ENCODE peak calls at places on chromosomes 13 and 19, in six cellular contexts. Y, T, R, L, J and S are unnamed samples.

GRCh38 chr19:16025108-16026101 is 50.9 kb upstream of the TPM4 start:
- DNase-seq in Y (no peak), T (peak; percentile 70), R (peak; percentile 56), L (no peak), J (peak; percentile 16), S (peak; percentile 19)

GRCh38 chr19:35842666-35843272 is 9.5 kb downstream of the NPHS1 start:
- DNase-seq in Y (no peak), T (no peak), R (no peak), L (no peak), J (no peak), S (no peak)

GRCh38 chr19:17706750-17707181 is 12.5 kb upstream of the MAP1S start:
- DNase-seq in Y (peak; percentile 83), T (no peak), R (peak; percentile 69), L (no peak), J (no peak), S (no peak)

GRCh38 chr19:14383898-14384669 is 2.8 kb downstream of the ADGRE5 start:
- DNase-seq in Y (no peak), T (peak; percentile 75), R (no peak), L (no peak), J (no peak), S (no peak)

GRCh38 chr19:29259153-29259552 is 46.2 kb upstream of the UQCRFS1 start:
- DNase-seq in Y (no peak), T (no peak), R (no peak), L (no peak), J (no peak), S (no peak)

GRCh38 chr19:14090509-14091085 is at the start of gene SAMD1:
- DNase-seq in Y (peak; percentile 80), T (peak; percentile 96), R (peak; percentile 76), L (peak; percentile 86), J (peak; percentile 45), S (peak; percentile 79)

GRCh38 chr19:58170860-58171259 is 12.0 kb upstream of the ZNF274 start:
- DNase-seq in Y (no peak), T (no peak), R (no peak), L (no peak), J (no peak), S (no peak)

GRCh38 chr19:28705008-28705407 is 507.9 kb downstream of the UQCRFS1 start:
- DNase-seq in Y (no peak), T (no peak), R (no peak), L (no peak), J (peak; percentile 68), S (peak; percentile 27)

GRCh38 chr13:100976993-100977392 is 302.4 kb upstream of the TMTC4 start:
- DNase-seq in Y (no peak), T (no peak), R (no peak), L (no peak), J (no peak), S (no peak)

GRCh38 chr13:32587014-32587773 is 942 bp downstream of the PDS5B start:
- DNase-seq in Y (peak; percentile 76), T (peak; percentile 83), R (peak; percentile 16), L (peak; percentile 59), J (no peak), S (peak; percentile 22)

GRCh38 chr19:4556574-4557185 is 2.8 kb downstream of the SEMA6B start:
- DNase-seq in Y (peak; percentile 58), T (no peak), R (peak; percentile 69), L (no peak), J (no peak), S (no peak)

GRCh38 chr13:108957369-108958012 is 328.1 kb downstream of the MYO16 start:
- DNase-seq in Y (no peak), T (no peak), R (peak; percentile 36), L (peak; percentile 27), J (peak; percentile 64), S (peak; percentile 60)

GRCh38 chr13:96575423-96576320 is 418.6 kb downstream of the OXGR1 start:
- DNase-seq in Y (no peak), T (no peak), R (no peak), L (no peak), J (no peak), S (no peak)

GRCh38 chr13:80663788-80664187 is 322.9 kb upstream of the SPRY2 start:
- DNase-seq in Y (no peak), T (no peak), R (no peak), L (no peak), J (no peak), S (no peak)

GRCh38 chr13:56773148-56773547 is 367.6 kb upstream of the PRR20A start:
- DNase-seq in Y (no peak), T (no peak), R (no peak), L (no peak), J (no peak), S (no peak)

GRCh38 chr19:53785196-53785889 is 38.8 kb downstream of the NLRP12 start:
- DNase-seq in Y (no peak), T (no peak), R (no peak), L (no peak), J (no peak), S (no peak)

GRCh38 chr19:4430760-4431159 is 26.8 kb downstream of the UBXN6 start:
- DNase-seq in Y (no peak), T (no peak), R (no peak), L (no peak), J (no peak), S (no peak)

GRCh38 chr13:94384217-94384905 is 95.1 kb downstream of the DCT start:
- DNase-seq in Y (no peak), T (no peak), R (no peak), L (no peak), J (no peak), S (no peak)

GRCh38 chr19:16518483-16519229 is 22.5 kb downstream of the C19orf44 start:
- DNase-seq in Y (no peak), T (no peak), R (no peak), L (no peak), J (no peak), S (no peak)

DNA sequence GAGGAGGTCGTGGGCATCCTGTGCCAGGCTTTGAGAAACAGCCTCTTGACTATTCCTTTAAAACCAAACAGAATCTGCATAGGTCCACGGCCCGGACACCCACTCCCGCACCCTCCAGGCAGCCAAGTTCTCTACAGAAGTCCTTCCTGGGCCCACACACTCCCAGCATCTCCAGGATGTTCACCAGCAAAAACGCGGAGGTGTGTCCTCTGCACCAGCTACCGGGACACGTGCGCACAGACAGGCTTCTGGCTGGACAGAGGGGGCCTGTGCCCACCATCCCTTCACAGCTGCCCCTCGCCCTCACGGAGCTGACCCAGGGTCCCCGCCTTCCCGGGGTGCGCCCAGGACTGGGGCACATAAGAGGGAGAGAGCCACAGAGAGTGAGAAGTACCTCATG is 44.2 kb downstream of the CEBPG start:
- DNase-seq in Y (no peak), T (no peak), R (no peak), L (no peak), J (no peak), S (no peak)
- TF ChIP-seq CTCF in Y (no peak), T (no peak), R (no peak), L (no peak), J (no peak), S (no peak)

GRCh38 chr19:40603071-40603718 is 2.0 kb downstream of the LTBP4 start:
- DNase-seq in Y (no peak), T (no peak), R (no peak), L (no peak), J (no peak), S (no peak)

GRCh38 chr19:40603719-40604646 is 2.8 kb downstream of the LTBP4 start:
- DNase-seq in Y (peak; percentile 90), T (peak; percentile 100), R (peak; percentile 99), L (peak; percentile 99), J (peak; percentile 54), S (peak; percentile 83)

GRCh38 chr19:40604647-40605200 is 3.6 kb downstream of the LTBP4 start:
- DNase-seq in Y (no peak), T (peak; percentile 76), R (no peak), L (no peak), J (no peak), S (no peak)

GRCh38 chr19:40607311-40607871 is 6.2 kb downstream of the LTBP4 start:
- DNase-seq in Y (no peak), T (peak; percentile 87), R (no peak), L (no peak), J (no peak), S (no peak)

GRCh38 chr19:40605201-40605971 is 4.2 kb downstream of the LTBP4 start:
- DNase-seq in Y (peak; percentile 60), T (peak; percentile 96), R (peak; percentile 78), L (no peak), J (no peak), S (no peak)
- TF ChIP-seq CTCF in Y (peak; percentile 17), T (peak; percentile 23), R (no peak), L (no peak), J (no peak), S (peak; percentile 12)

GRCh38 chr13:59472134-59472533 is 691.6 kb downstream of the DIAPH3 start:
- DNase-seq in Y (no peak), T (no peak), R (no peak), L (no peak), J (no peak), S (no peak)
- TF ChIP-seq CTCF in Y (no peak), T (no peak), R (no peak), L (no peak), J (no peak), S (no peak)

DNA sequence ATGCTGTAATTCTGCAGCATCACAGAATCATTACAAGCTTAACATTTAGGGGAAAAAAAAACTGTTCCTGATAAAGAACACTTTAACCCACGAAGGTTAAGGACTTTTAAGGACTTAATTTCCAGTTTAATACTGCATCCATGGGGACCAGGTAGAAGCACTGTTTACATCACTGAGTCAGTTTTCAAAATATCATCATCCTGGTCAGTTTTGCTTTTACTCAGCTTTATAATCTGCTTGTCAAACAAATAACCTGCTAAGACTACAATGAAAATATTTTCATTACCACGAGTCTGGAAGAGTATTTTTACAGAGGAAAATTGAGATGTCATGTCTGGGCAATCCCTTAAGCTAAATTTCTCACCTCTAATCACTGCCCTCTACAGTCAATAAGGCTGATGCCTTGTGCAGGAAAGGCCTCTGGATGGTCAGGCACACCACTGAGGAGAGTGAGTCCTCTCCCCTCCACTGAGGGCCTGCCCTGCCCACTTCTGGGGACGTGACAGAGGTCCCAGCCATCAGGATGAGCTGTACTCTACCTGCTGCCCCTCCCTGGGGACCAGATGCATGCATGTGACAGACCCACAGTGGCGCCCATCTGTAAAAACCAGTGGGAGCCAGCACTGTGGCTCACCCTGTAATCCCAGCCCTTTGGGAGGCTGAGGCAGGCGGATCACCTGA is 31.0 kb downstream of the FOXO1 start:
- DNase-seq in Y (no peak), T (no peak), R (no peak), L (no peak), J (no peak), S (no peak)
- TF ChIP-seq CTCF in Y (no peak), T (no peak), R (no peak), L (no peak), J (no peak), S (no peak)

DNA sequence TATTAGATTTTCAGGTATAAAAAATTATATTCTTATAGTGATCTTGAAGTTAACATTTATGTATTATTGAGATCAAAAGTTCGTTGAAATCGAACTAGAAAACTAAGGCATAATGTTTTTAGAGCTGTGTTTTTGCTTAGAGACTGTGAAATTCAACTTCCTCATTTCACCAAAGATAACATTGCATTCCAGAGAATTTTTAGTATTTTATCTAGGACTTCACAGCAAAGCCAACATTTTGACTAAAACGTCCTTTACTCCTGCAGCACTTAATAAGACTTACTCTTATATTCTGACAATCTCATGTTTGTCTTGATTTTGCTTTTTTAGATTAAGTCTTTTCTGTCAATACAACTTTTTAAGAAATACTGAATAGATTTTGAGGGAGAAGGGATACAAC is 4.8 kb downstream of the KCTD4 start:
- DNase-seq in Y (no peak), T (no peak), R (no peak), L (no peak), J (no peak), S (no peak)
- TF ChIP-seq CTCF in Y (no peak), T (no peak), R (no peak), L (no peak), J (no peak), S (no peak)

GRCh38 chr19:11558881-11559828 is at the start of gene ELOF1:
- DNase-seq in Y (peak; percentile 99), T (peak; percentile 99), R (peak; percentile 97), L (peak; percentile 92), J (peak; percentile 88), S (peak; percentile 95)
- TF ChIP-seq CTCF in Y (no peak), T (peak; percentile 34), R (peak; percentile 28), L (no peak), J (peak; percentile 31), S (peak; percentile 27)